ENCODE peak calls at places on chromosomes 5 and 9, in four cellular contexts. One of them, this sample, is unnamed.

GRCh38 chr9:127963359-127964064 is 17.3 kb downstream of the EEIG1 start:
- DNase-seq in stimulated activated CD4-positive, alpha-beta T cell treated with anti-CD3 and anti-CD28 coated beads, Interleukin-15, amount 100 ng/mL, for 1 hour: no peak
- DNase-seq in transverse colon: no peak
- DNase-seq in pancreas: no peak
- DNase-seq in this sample: no peak

GRCh38 chr5:81242906-81243436 is 9.8 kb downstream of the CKMT2 start:
- DNase-seq in stimulated activated CD4-positive, alpha-beta T cell treated with anti-CD3 and anti-CD28 coated beads, Interleukin-15, amount 100 ng/mL, for 1 hour: no peak
- DNase-seq in pancreas: no peak
- DNase-seq in transverse colon: no peak
- DNase-seq in this sample: no peak

GRCh38 chr5:180658774-180659564 is 9.6 kb upstream of the FLT4 start:
- DNase-seq in stimulated activated CD4-positive, alpha-beta T cell treated with anti-CD3 and anti-CD28 coated beads, Interleukin-15, amount 100 ng/mL, for 1 hour: no peak
- DNase-seq in transverse colon: no peak
- DNase-seq in pancreas: no peak
- DNase-seq in this sample: no peak

GRCh38 chr9:134912126-134912840 is 5.4 kb downstream of the FCN1 start:
- DNase-seq in pancreas: no peak
- DNase-seq in stimulated activated CD4-positive, alpha-beta T cell treated with anti-CD3 and anti-CD28 coated beads, Interleukin-15, amount 100 ng/mL, for 1 hour: no peak
- DNase-seq in transverse colon: no peak
- DNase-seq in this sample: no peak

GRCh38 chr9:69223605-69224004 is 49.5 kb downstream of the TJP2 start:
- DNase-seq in pancreas: no peak
- DNase-seq in transverse colon: no peak
- DNase-seq in stimulated activated CD4-positive, alpha-beta T cell treated with anti-CD3 and anti-CD28 coated beads, Interleukin-15, amount 100 ng/mL, for 1 hour: no peak
- DNase-seq in this sample: no peak

GRCh38 chr5:9543266-9543925 is 2.5 kb downstream of the SEMA5A start:
- DNase-seq in transverse colon: no peak
- DNase-seq in stimulated activated CD4-positive, alpha-beta T cell treated with anti-CD3 and anti-CD28 coated beads, Interleukin-15, amount 100 ng/mL, for 1 hour: no peak
- DNase-seq in pancreas: no peak
- DNase-seq in this sample: no peak

GRCh38 chr5:92674322-92674721 is 906.7 kb downstream of the NR2F1-AS1 start:
- DNase-seq in stimulated activated CD4-positive, alpha-beta T cell treated with anti-CD3 and anti-CD28 coated beads, Interleukin-15, amount 100 ng/mL, for 1 hour: no peak
- DNase-seq in pancreas: no peak
- DNase-seq in transverse colon: no peak
- DNase-seq in this sample: no peak

GRCh38 chr9:100525563-100525962 is 52.3 kb upstream of the CAVIN4 start:
- DNase-seq in stimulated activated CD4-positive, alpha-beta T cell treated with anti-CD3 and anti-CD28 coated beads, Interleukin-15, amount 100 ng/mL, for 1 hour: no peak
- DNase-seq in pancreas: no peak
- DNase-seq in transverse colon: no peak
- DNase-seq in this sample: no peak

GRCh38 chr9:135043345-135043744 is 44.1 kb upstream of the OLFM1 start:
- DNase-seq in transverse colon: no peak
- DNase-seq in stimulated activated CD4-positive, alpha-beta T cell treated with anti-CD3 and anti-CD28 coated beads, Interleukin-15, amount 100 ng/mL, for 1 hour: no peak
- DNase-seq in pancreas: peak; percentile 9
- DNase-seq in this sample: peak; percentile 5

GRCh38 chr9:133770076-133770777 is 32.1 kb upstream of the SARDH start:
- DNase-seq in transverse colon: no peak
- DNase-seq in stimulated activated CD4-positive, alpha-beta T cell treated with anti-CD3 and anti-CD28 coated beads, Interleukin-15, amount 100 ng/mL, for 1 hour: no peak
- DNase-seq in pancreas: peak; percentile 67
- DNase-seq in this sample: peak; percentile 22

GRCh38 chr9:23542438-23542837 is 283.6 kb downstream of the ELAVL2 start:
- DNase-seq in pancreas: no peak
- DNase-seq in transverse colon: no peak
- DNase-seq in stimulated activated CD4-positive, alpha-beta T cell treated with anti-CD3 and anti-CD28 coated beads, Interleukin-15, amount 100 ng/mL, for 1 hour: no peak
- DNase-seq in this sample: no peak

GRCh38 chr5:14464101-14464500 is 117.5 kb upstream of the OTULINL start:
- DNase-seq in pancreas: no peak
- DNase-seq in stimulated activated CD4-positive, alpha-beta T cell treated with anti-CD3 and anti-CD28 coated beads, Interleukin-15, amount 100 ng/mL, for 1 hour: no peak
- DNase-seq in transverse colon: no peak
- DNase-seq in this sample: no peak

GRCh38 chr5:60687927-60688720 is 11.8 kb downstream of the DEPDC1B start:
- DNase-seq in transverse colon: no peak
- DNase-seq in pancreas: no peak
- DNase-seq in stimulated activated CD4-positive, alpha-beta T cell treated with anti-CD3 and anti-CD28 coated beads, Interleukin-15, amount 100 ng/mL, for 1 hour: no peak
- DNase-seq in this sample: no peak

GRCh38 chr5:65858316-65858715 is 68.1 kb upstream of the ERBIN start:
- DNase-seq in pancreas: no peak
- DNase-seq in transverse colon: no peak
- DNase-seq in stimulated activated CD4-positive, alpha-beta T cell treated with anti-CD3 and anti-CD28 coated beads, Interleukin-15, amount 100 ng/mL, for 1 hour: no peak
- DNase-seq in this sample: no peak

GRCh38 chr5:103589416-103590175 is 27.0 kb upstream of the NUDT12 start:
- DNase-seq in transverse colon: no peak
- DNase-seq in stimulated activated CD4-positive, alpha-beta T cell treated with anti-CD3 and anti-CD28 coated beads, Interleukin-15, amount 100 ng/mL, for 1 hour: no peak
- DNase-seq in pancreas: no peak
- DNase-seq in this sample: no peak

GRCh38 chr5:95191330-95191729 is 93.6 kb downstream of the MCTP1 start:
- DNase-seq in stimulated activated CD4-positive, alpha-beta T cell treated with anti-CD3 and anti-CD28 coated beads, Interleukin-15, amount 100 ng/mL, for 1 hour: no peak
- DNase-seq in pancreas: no peak
- DNase-seq in transverse colon: no peak
- DNase-seq in this sample: no peak

GRCh38 chr5:109644829-109645228 is 44.9 kb upstream of the MAN2A1 start:
- DNase-seq in stimulated activated CD4-positive, alpha-beta T cell treated with anti-CD3 and anti-CD28 coated beads, Interleukin-15, amount 100 ng/mL, for 1 hour: no peak
- DNase-seq in transverse colon: no peak
- DNase-seq in pancreas: no peak
- DNase-seq in this sample: no peak

GRCh38 chr5:133512896-133513295 is 99.4 kb downstream of the FSTL4 start:
- DNase-seq in pancreas: no peak
- DNase-seq in transverse colon: no peak
- DNase-seq in stimulated activated CD4-positive, alpha-beta T cell treated with anti-CD3 and anti-CD28 coated beads, Interleukin-15, amount 100 ng/mL, for 1 hour: no peak
- DNase-seq in this sample: no peak

GRCh38 chr5:62982348-62982747 is 403.7 kb downstream of the LRRC70 start:
- DNase-seq in transverse colon: no peak
- DNase-seq in pancreas: no peak
- DNase-seq in stimulated activated CD4-positive, alpha-beta T cell treated with anti-CD3 and anti-CD28 coated beads, Interleukin-15, amount 100 ng/mL, for 1 hour: no peak
- DNase-seq in this sample: no peak

GRCh38 chr5:126460459-126460858 is 37.2 kb downstream of the GRAMD2B start:
- DNase-seq in pancreas: no peak
- DNase-seq in transverse colon: no peak
- DNase-seq in stimulated activated CD4-positive, alpha-beta T cell treated with anti-CD3 and anti-CD28 coated beads, Interleukin-15, amount 100 ng/mL, for 1 hour: no peak
- DNase-seq in this sample: no peak

GRCh38 chr5:131265318-131265803 is 1.5 kb downstream of the CDC42SE2 start:
- DNase-seq in transverse colon: no peak
- DNase-seq in stimulated activated CD4-positive, alpha-beta T cell treated with anti-CD3 and anti-CD28 coated beads, Interleukin-15, amount 100 ng/mL, for 1 hour: no peak
- DNase-seq in pancreas: no peak
- DNase-seq in this sample: no peak

GRCh38 chr5:141915881-141916336 is 7.8 kb upstream of the DELE1 start:
- DNase-seq in stimulated activated CD4-positive, alpha-beta T cell treated with anti-CD3 and anti-CD28 coated beads, Interleukin-15, amount 100 ng/mL, for 1 hour: no peak
- DNase-seq in pancreas: no peak
- DNase-seq in transverse colon: peak; percentile 27
- DNase-seq in this sample: no peak

GRCh38 chr9:18442629-18443491 is 31.1 kb upstream of the ADAMTSL1 start:
- DNase-seq in transverse colon: peak; percentile 76
- DNase-seq in stimulated activated CD4-positive, alpha-beta T cell treated with anti-CD3 and anti-CD28 coated beads, Interleukin-15, amount 100 ng/mL, for 1 hour: no peak
- DNase-seq in pancreas: peak; percentile 68
- DNase-seq in this sample: peak; percentile 77

GRCh38 chr5:132876020-132876759 is 2.7 kb downstream of the LEAP2 start:
- DNase-seq in pancreas: no peak
- DNase-seq in stimulated activated CD4-positive, alpha-beta T cell treated with anti-CD3 and anti-CD28 coated beads, Interleukin-15, amount 100 ng/mL, for 1 hour: no peak
- DNase-seq in transverse colon: no peak
- DNase-seq in this sample: no peak

GRCh38 chr9:89937051-89937450 is 332.2 kb downstream of the GADD45G start:
- DNase-seq in stimulated activated CD4-positive, alpha-beta T cell treated with anti-CD3 and anti-CD28 coated beads, Interleukin-15, amount 100 ng/mL, for 1 hour: no peak
- DNase-seq in pancreas: no peak
- DNase-seq in transverse colon: no peak
- DNase-seq in this sample: no peak

GRCh38 chr5:17412760-17413671 is 85.0 kb upstream of the TAF11L2 start:
- DNase-seq in transverse colon: no peak
- DNase-seq in stimulated activated CD4-positive, alpha-beta T cell treated with anti-CD3 and anti-CD28 coated beads, Interleukin-15, amount 100 ng/mL, for 1 hour: no peak
- DNase-seq in pancreas: no peak
- DNase-seq in this sample: no peak

GRCh38 chr5:62206150-62206829 is 99.7 kb upstream of the KIF2A start:
- DNase-seq in pancreas: no peak
- DNase-seq in transverse colon: no peak
- DNase-seq in stimulated activated CD4-positive, alpha-beta T cell treated with anti-CD3 and anti-CD28 coated beads, Interleukin-15, amount 100 ng/mL, for 1 hour: no peak
- DNase-seq in this sample: no peak